ENCODE peak calls at places on chromosome X, in six cellular contexts. N is T follicular helper cell; J is activated CD8-positive, alpha-beta T cell treated with anti-CD3 and anti-CD28 coated beads, Interleukin-2, amount 10 ng/mL, durations not matched to agents 7 days and 5 days; R is T-helper 1 cell; C is WTC11; W is EH. F is an unnamed sample.

GRCh38 chrX:124433186-124433585 is 86.8 kb downstream of the SH2D1A start:
- DNase-seq in W (no peak), J (no peak), N (no peak), R (no peak), C (no peak), F (no peak)

GRCh38 chrX:38275615-38276014 is 51.7 kb downstream of the RPGR start:
- DNase-seq in J (no peak), N (no peak), R (no peak), W (peak; percentile 88), C (no peak), F (no peak)

GRCh38 chrX:1535241-1536041 is 1.5 kb downstream of the P2RY8 start:
- DNase-seq in R (peak; percentile 56), W (no peak), N (peak; percentile 12), C (no peak), J (peak; percentile 77), F (no peak)

GRCh38 chrX:44705817-44706551 is 137.8 kb upstream of the DUSP21 start:
- DNase-seq in C (no peak), J (no peak), R (no peak), W (peak; percentile 15), N (no peak), F (peak; percentile 5)

GRCh38 chrX:47563801-47564315 is 2.9 kb downstream of the ARAF start:
- DNase-seq in C (no peak), R (peak; percentile 32), J (no peak), N (no peak), W (peak; percentile 65), F (no peak)

GRCh38 chrX:17039826-17040225 is 93.4 kb downstream of the REPS2 start:
- DNase-seq in J (no peak), R (no peak), W (peak; percentile 5), N (no peak), C (no peak), F (no peak)

GRCh38 chrX:41824551-41824950 is 98.8 kb downstream of the CASK start:
- DNase-seq in J (no peak), W (peak; percentile 75), C (no peak), N (no peak), R (no peak), F (no peak)

GRCh38 chrX:134717698-134718328 is 59.5 kb upstream of the PLAC1 start:
- DNase-seq in N (no peak), W (no peak), J (no peak), R (no peak), C (no peak), F (no peak)

GRCh38 chrX:34332336-34332735 is 200.2 kb upstream of the FAM47A start:
- DNase-seq in N (no peak), W (peak; percentile 0), C (no peak), J (no peak), R (no peak), F (no peak)

GRCh38 chrX:9279271-9279596 is 185.6 kb upstream of the TBL1X start:
- DNase-seq in N (no peak), R (peak; percentile 58), J (no peak), C (no peak), W (peak; percentile 14), F (no peak)

GRCh38 chrX:133610056-133610455 is 194.8 kb upstream of the GPC4 start:
- DNase-seq in W (no peak), J (no peak), R (no peak), C (no peak), N (no peak), F (no peak)

GRCh38 chrX:112609631-112610030 is 70.1 kb downstream of the LHFPL1 start:
- DNase-seq in N (no peak), W (no peak), J (no peak), R (no peak), C (no peak), F (no peak)

GRCh38 chrX:154378059-154378798 is 866 bp upstream of the EMD start:
- DNase-seq in R (no peak), W (peak; percentile 69), C (peak; percentile 29), J (no peak), N (no peak), F (peak; percentile 54)

F was measured in T47D.